ENCODE peak calls at places on chromosome 14, in five cellular contexts. One of them, this sample, is unnamed.

GRCh38 chr14:49999216-49999761 is 106.4 kb downstream of the ARF6 start:
- DNase-seq in tibial artery: peak; percentile 95
- DNase-seq in lower lobe of right lung: peak; percentile 87
- DNase-seq in gastrocnemius medialis: peak; percentile 92
- DNase-seq in fibroblast of lung: peak; percentile 92
- DNase-seq in this sample: peak; percentile 96

GRCh38 chr14:70254476-70254961 is 65.8 kb upstream of the SLC8A3 start:
- DNase-seq in lower lobe of right lung: peak; percentile 65
- DNase-seq in gastrocnemius medialis: peak; percentile 37
- DNase-seq in tibial artery: no peak
- DNase-seq in fibroblast of lung: peak; percentile 40
- DNase-seq in this sample: no peak

GRCh38 chr14:74963178-74963704 is 7.8 kb upstream of the PGF start:
- DNase-seq in lower lobe of right lung: no peak
- DNase-seq in fibroblast of lung: no peak
- DNase-seq in tibial artery: no peak
- DNase-seq in gastrocnemius medialis: no peak
- DNase-seq in this sample: no peak

GRCh38 chr14:65206448-65207096 is 104.3 kb upstream of the MAX start:
- DNase-seq in gastrocnemius medialis: no peak
- DNase-seq in fibroblast of lung: peak; percentile 86
- DNase-seq in tibial artery: no peak
- DNase-seq in lower lobe of right lung: no peak
- DNase-seq in this sample: no peak

GRCh38 chr14:95197498-95198010 is 40.2 kb upstream of the DICER1 start:
- DNase-seq in gastrocnemius medialis: no peak
- DNase-seq in tibial artery: no peak
- DNase-seq in lower lobe of right lung: no peak
- DNase-seq in fibroblast of lung: no peak
- DNase-seq in this sample: no peak

GRCh38 chr14:98173291-98173690 is 1098.7 kb downstream of the BCL11B start:
- DNase-seq in fibroblast of lung: no peak
- DNase-seq in tibial artery: no peak
- DNase-seq in gastrocnemius medialis: no peak
- DNase-seq in lower lobe of right lung: no peak
- DNase-seq in this sample: no peak

GRCh38 chr14:103216399-103216798 is 93.1 kb downstream of the TNFAIP2 start:
- DNase-seq in gastrocnemius medialis: no peak
- DNase-seq in lower lobe of right lung: no peak
- DNase-seq in fibroblast of lung: no peak
- DNase-seq in tibial artery: no peak
- DNase-seq in this sample: no peak

GRCh38 chr14:70782361-70782760 is 27.0 kb downstream of the MAP3K9 start:
- DNase-seq in gastrocnemius medialis: no peak
- DNase-seq in tibial artery: no peak
- DNase-seq in fibroblast of lung: peak; percentile 96
- DNase-seq in lower lobe of right lung: no peak
- DNase-seq in this sample: no peak

GRCh38 chr14:97377550-97377949 is 580.4 kb downstream of the VRK1 start:
- DNase-seq in gastrocnemius medialis: no peak
- DNase-seq in fibroblast of lung: no peak
- DNase-seq in lower lobe of right lung: no peak
- DNase-seq in tibial artery: no peak
- DNase-seq in this sample: no peak

GRCh38 chr14:51534623-51535022 is 117.1 kb upstream of the FRMD6 start:
- DNase-seq in tibial artery: no peak
- DNase-seq in gastrocnemius medialis: no peak
- DNase-seq in lower lobe of right lung: no peak
- DNase-seq in fibroblast of lung: peak; percentile 63
- DNase-seq in this sample: no peak

GRCh38 chr14:75050852-75051555 is at the start of gene MLH3:
- DNase-seq in tibial artery: peak; percentile 89
- DNase-seq in gastrocnemius medialis: peak; percentile 77
- DNase-seq in fibroblast of lung: peak; percentile 71
- DNase-seq in lower lobe of right lung: peak; percentile 88
- DNase-seq in this sample: peak; percentile 33

GRCh38 chr14:95467232-95467631 is 49.2 kb downstream of the SYNE3 start:
- DNase-seq in gastrocnemius medialis: no peak
- DNase-seq in fibroblast of lung: no peak
- DNase-seq in tibial artery: no peak
- DNase-seq in lower lobe of right lung: peak; percentile 64
- DNase-seq in this sample: no peak

GRCh38 chr14:77316872-77317271 is 3.8 kb downstream of the POMT2 start:
- DNase-seq in fibroblast of lung: no peak
- DNase-seq in gastrocnemius medialis: peak; percentile 82
- DNase-seq in tibial artery: no peak
- DNase-seq in lower lobe of right lung: no peak
- DNase-seq in this sample: no peak

GRCh38 chr14:99802301-99803105 is 9.3 kb downstream of the EML1 start:
- DNase-seq in tibial artery: no peak
- DNase-seq in fibroblast of lung: no peak
- DNase-seq in lower lobe of right lung: no peak
- DNase-seq in gastrocnemius medialis: no peak
- DNase-seq in this sample: no peak

GRCh38 chr14:46063872-46064271 is 587.7 kb downstream of the RPL10L start:
- DNase-seq in tibial artery: no peak
- DNase-seq in gastrocnemius medialis: no peak
- DNase-seq in fibroblast of lung: no peak
- DNase-seq in lower lobe of right lung: no peak
- DNase-seq in this sample: no peak

GRCh38 chr14:24829862-24830261 is 195.9 kb upstream of the GZMB start:
- DNase-seq in tibial artery: no peak
- DNase-seq in gastrocnemius medialis: no peak
- DNase-seq in fibroblast of lung: no peak
- DNase-seq in lower lobe of right lung: no peak
- DNase-seq in this sample: no peak

GRCh38 chr14:49950275-49951250 is 57.7 kb downstream of the ARF6 start:
- DNase-seq in fibroblast of lung: no peak
- DNase-seq in gastrocnemius medialis: no peak
- DNase-seq in lower lobe of right lung: peak; percentile 81
- DNase-seq in tibial artery: no peak
- DNase-seq in this sample: no peak

GRCh38 chr14:86296173-86296572 is 766.2 kb downstream of the FLRT2 start:
- DNase-seq in gastrocnemius medialis: no peak
- DNase-seq in lower lobe of right lung: no peak
- DNase-seq in tibial artery: no peak
- DNase-seq in fibroblast of lung: peak; percentile 7
- DNase-seq in this sample: no peak

GRCh38 chr14:26606729-26607128 is 8.9 kb upstream of the NOVA1 start:
- DNase-seq in tibial artery: no peak
- DNase-seq in fibroblast of lung: peak; percentile 14
- DNase-seq in lower lobe of right lung: no peak
- DNase-seq in gastrocnemius medialis: no peak
- DNase-seq in this sample: no peak

GRCh38 chr14:51056431-51056830 is 38.5 kb downstream of the TRIM9 start:
- DNase-seq in fibroblast of lung: no peak
- DNase-seq in gastrocnemius medialis: no peak
- DNase-seq in tibial artery: no peak
- DNase-seq in lower lobe of right lung: no peak
- DNase-seq in this sample: no peak

GRCh38 chr14:42277840-42278239 is 671.2 kb downstream of the LRFN5 start:
- DNase-seq in fibroblast of lung: no peak
- DNase-seq in lower lobe of right lung: no peak
- DNase-seq in tibial artery: no peak
- DNase-seq in gastrocnemius medialis: no peak
- DNase-seq in this sample: no peak

GRCh38 chr14:78788467-78789360 is 618.5 kb downstream of the NRXN3 start:
- DNase-seq in lower lobe of right lung: no peak
- DNase-seq in gastrocnemius medialis: no peak
- DNase-seq in tibial artery: no peak
- DNase-seq in fibroblast of lung: no peak
- DNase-seq in this sample: no peak

GRCh38 chr14:55448146-55448614 is 7.8 kb upstream of the TBPL2 start:
- DNase-seq in gastrocnemius medialis: no peak
- DNase-seq in fibroblast of lung: peak; percentile 97
- DNase-seq in lower lobe of right lung: no peak
- DNase-seq in tibial artery: no peak
- DNase-seq in this sample: peak; percentile 72

DNA sequence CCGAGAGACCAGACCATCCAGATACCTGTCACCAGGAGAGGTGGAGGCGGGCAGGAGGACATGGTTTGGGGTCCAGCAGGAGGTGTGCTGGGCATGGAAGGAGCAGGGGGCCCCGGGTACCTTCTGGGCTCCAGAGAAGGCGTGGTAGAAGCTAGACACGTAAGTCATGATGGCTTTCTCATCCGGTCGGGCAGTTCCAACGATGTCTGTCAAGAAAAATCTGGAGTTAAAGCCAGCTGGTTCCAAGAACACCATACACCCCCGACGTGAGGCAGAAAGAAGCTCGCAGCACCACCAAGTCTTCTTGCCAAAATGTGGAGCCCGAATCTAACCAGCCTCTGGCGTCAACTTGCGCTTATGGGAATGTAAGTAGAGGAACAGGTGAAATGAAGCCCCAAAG is 76.7 kb downstream of the ACTN1 start:
- DNase-seq in lower lobe of right lung: no peak
- DNase-seq in fibroblast of lung: no peak
- DNase-seq in tibial artery: no peak
- DNase-seq in gastrocnemius medialis: no peak
- DNase-seq in this sample: no peak
- H3K27ac ChIP-seq in lower lobe of right lung: no peak overlapping the region
- H3K27ac ChIP-seq in fibroblast of lung: no peak overlapping the region
- H3K27ac ChIP-seq in tibial artery: peak overlapping the region; percentile 100
- H3K27ac ChIP-seq in gastrocnemius medialis: no peak overlapping the region
- H3K27ac ChIP-seq in this sample: peak overlapping the region; percentile 54

GRCh38 chr14:22807432-22808087 is 7.7 kb downstream of the SLC7A7 start:
- DNase-seq in lower lobe of right lung: no peak
- DNase-seq in tibial artery: no peak
- DNase-seq in gastrocnemius medialis: no peak
- DNase-seq in fibroblast of lung: no peak
- DNase-seq in this sample: no peak

GRCh38 chr14:22813145-22813544 is 2.1 kb downstream of the SLC7A7 start:
- DNase-seq in gastrocnemius medialis: no peak
- DNase-seq in lower lobe of right lung: no peak
- DNase-seq in fibroblast of lung: no peak
- DNase-seq in tibial artery: no peak
- DNase-seq in this sample: no peak

GRCh38 chr14:22812744-22813143 is 2.5 kb downstream of the SLC7A7 start:
- DNase-seq in lower lobe of right lung: no peak
- DNase-seq in fibroblast of lung: no peak
- DNase-seq in gastrocnemius medialis: no peak
- DNase-seq in tibial artery: no peak
- DNase-seq in this sample: no peak

GRCh38 chr14:22811752-22812151 is 3.5 kb downstream of the SLC7A7 start:
- DNase-seq in fibroblast of lung: peak; percentile 27
- DNase-seq in gastrocnemius medialis: no peak
- DNase-seq in lower lobe of right lung: no peak
- DNase-seq in tibial artery: no peak
- DNase-seq in this sample: no peak

GRCh38 chr14:22808388-22809209 is 6.6 kb downstream of the SLC7A7 start:
- DNase-seq in lower lobe of right lung: no peak
- DNase-seq in fibroblast of lung: no peak
- DNase-seq in gastrocnemius medialis: no peak
- DNase-seq in tibial artery: no peak
- DNase-seq in this sample: no peak
- H3K4me1 ChIP-seq in lower lobe of right lung: no peaks in the 10 kb centered on the region
- H3K4me1 ChIP-seq in fibroblast of lung: no peaks in the 10 kb centered on the region
- H3K4me1 ChIP-seq in gastrocnemius medialis: no peaks in the 10 kb centered on the region
- H3K4me1 ChIP-seq in tibial artery: no peaks in the 10 kb centered on the region
- H3K4me1 ChIP-seq in this sample: no peaks in the 10 kb centered on the region

GRCh38 chr14:38207342-38207741 is 362 bp upstream of the SSTR1 start:
- DNase-seq in tibial artery: no peak
- DNase-seq in fibroblast of lung: no peak
- DNase-seq in gastrocnemius medialis: no peak
- DNase-seq in lower lobe of right lung: no peak
- DNase-seq in this sample: no peak
- H3K4me3 ChIP-seq in tibial artery: peak overlapping the region; percentile 55
- H3K4me3 ChIP-seq in fibroblast of lung: peak overlapping the region; percentile 55
- H3K4me3 ChIP-seq in gastrocnemius medialis: no peak overlapping the region
- H3K4me3 ChIP-seq in lower lobe of right lung: peak overlapping the region; percentile 52
- H3K4me3 ChIP-seq in this sample: peak overlapping the region; percentile 65

DNA sequence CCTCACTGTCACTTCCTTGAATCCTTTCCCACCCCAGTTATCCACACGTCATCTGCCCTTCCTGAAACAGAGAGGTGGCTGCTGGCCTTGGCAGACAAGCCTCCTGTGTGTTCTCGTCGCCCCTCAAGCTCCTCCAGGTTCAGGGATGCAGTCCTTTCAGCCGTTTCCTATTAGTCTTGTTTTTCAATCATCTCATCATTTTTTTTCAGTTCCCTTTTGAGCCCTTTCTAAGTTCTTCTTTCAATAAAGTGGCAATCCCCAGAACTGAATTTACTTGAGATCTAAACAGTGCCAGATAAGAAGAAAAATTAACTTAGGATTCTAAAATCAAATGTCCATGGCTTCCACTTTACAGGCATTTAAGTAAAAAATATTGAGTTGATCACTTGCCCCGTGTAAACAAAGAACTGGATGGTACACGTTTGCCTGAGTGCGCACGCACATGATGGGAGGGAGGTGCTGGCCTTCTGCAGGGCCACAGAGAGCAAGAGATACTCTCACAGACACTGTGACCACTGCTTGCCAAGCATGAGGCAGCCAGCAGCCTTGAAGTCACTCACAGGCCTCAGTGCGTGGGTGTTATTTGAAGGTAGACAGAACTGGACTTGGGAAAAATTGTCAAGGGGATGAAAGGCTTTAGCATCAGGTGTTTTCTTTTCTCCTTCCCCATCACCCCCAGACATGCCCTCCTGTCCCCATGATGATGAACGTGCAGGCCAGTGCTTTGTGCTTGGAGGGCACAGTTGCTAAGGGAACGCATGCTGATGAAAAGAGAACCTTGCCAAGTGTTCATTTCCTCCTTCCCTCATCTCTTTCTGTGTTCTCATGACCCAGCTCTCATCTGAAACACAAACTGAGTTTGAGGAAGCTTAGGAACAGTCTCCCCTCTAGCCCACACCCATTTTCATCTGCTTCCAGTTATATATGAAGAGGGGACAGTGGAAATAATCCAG is 408.3 kb downstream of the EGLN3 start:
- DNase-seq in tibial artery: no peak
- DNase-seq in fibroblast of lung: peak; percentile 47
- DNase-seq in gastrocnemius medialis: no peak
- DNase-seq in lower lobe of right lung: no peak
- DNase-seq in this sample: no peak
- H3K27ac ChIP-seq in tibial artery: no peak overlapping the region
- H3K27ac ChIP-seq in fibroblast of lung: no peak overlapping the region
- H3K27ac ChIP-seq in gastrocnemius medialis: no peak overlapping the region
- H3K27ac ChIP-seq in lower lobe of right lung: no peak overlapping the region
- H3K27ac ChIP-seq in this sample: no peak overlapping the region

GRCh38 chr14:20732477-20732876 is 13.2 kb upstream of the EDDM3A start:
- DNase-seq in lower lobe of right lung: no peak
- DNase-seq in tibial artery: no peak
- DNase-seq in fibroblast of lung: no peak
- DNase-seq in gastrocnemius medialis: no peak
- DNase-seq in this sample: no peak

GRCh38 chr14:20732950-20733650 is 12.6 kb upstream of the EDDM3A start:
- DNase-seq in tibial artery: no peak
- DNase-seq in fibroblast of lung: no peak
- DNase-seq in lower lobe of right lung: no peak
- DNase-seq in gastrocnemius medialis: peak; percentile 15
- DNase-seq in this sample: no peak

GRCh38 chr14:20734079-20734806 is 11.4 kb upstream of the EDDM3A start:
- DNase-seq in gastrocnemius medialis: no peak
- DNase-seq in fibroblast of lung: no peak
- DNase-seq in lower lobe of right lung: no peak
- DNase-seq in tibial artery: no peak
- DNase-seq in this sample: no peak

GRCh38 chr14:20730921-20731320 is 14.8 kb upstream of the EDDM3A start:
- DNase-seq in gastrocnemius medialis: no peak
- DNase-seq in fibroblast of lung: no peak
- DNase-seq in lower lobe of right lung: no peak
- DNase-seq in tibial artery: no peak
- DNase-seq in this sample: no peak
- H3K4me1 ChIP-seq in gastrocnemius medialis: no peaks in the 10 kb centered on the region
- H3K4me1 ChIP-seq in fibroblast of lung: no peaks in the 10 kb centered on the region
- H3K4me1 ChIP-seq in lower lobe of right lung: peaks cover 4% of the 10 kb centered on the region
- H3K4me1 ChIP-seq in tibial artery: no peaks in the 10 kb centered on the region
- H3K4me1 ChIP-seq in this sample: no peaks in the 10 kb centered on the region

This sample was measured in ascending aorta.